ENCODE peak calls at places on chromosomes 5 and 9, in four cellular contexts. M is GM12878, Y is WTC11, S is K562. D is an unnamed sample.

GRCh38 chr5:113036321-113036720 is 59.7 kb downstream of the DCP2 start:
- DNase-seq in M (no peak), Y (no peak), S (no peak), D (no peak)

GRCh38 chr5:126274396-126274795 is 148.8 kb upstream of the GRAMD2B start:
- DNase-seq in M (no peak), Y (no peak), S (no peak), D (no peak)

GRCh38 chr5:104472811-104473210 is 910.2 kb upstream of the NUDT12 start:
- DNase-seq in M (no peak), Y (no peak), S (no peak), D (no peak)

GRCh38 chr9:71587576-71588362 is 180.5 kb downstream of the CEMIP2 start:
- DNase-seq in M (no peak), Y (no peak), S (no peak), D (no peak)

GRCh38 chr5:141172381-141173204 is at the start of gene PCDHB7:
- DNase-seq in M (no peak), Y (peak), S (peak), D (peak)

GRCh38 chr5:154394328-154394727 is 51.5 kb upstream of the SAP30L start:
- DNase-seq in M (no peak), Y (no peak), S (no peak), D (no peak)

GRCh38 chr5:149005077-149005892 is 57.6 kb downstream of the SH3TC2 start:
- DNase-seq in M (no peak), Y (no peak), S (no peak), D (no peak)

GRCh38 chr5:76493190-76493837 is 90.2 kb downstream of the IQGAP2 start:
- DNase-seq in M (no peak), Y (no peak), S (no peak), D (peak)

GRCh38 chr9:78904686-78905085 is 607.8 kb downstream of the PSAT1 start:
- DNase-seq in M (no peak), Y (no peak), S (no peak), D (no peak)

GRCh38 chr5:33936381-33937016 is at the start of gene RXFP3:
- DNase-seq in M (no peak), Y (no peak), S (no peak), D (no peak)

GRCh38 chr5:86974910-86975309 is 292.8 kb upstream of the RASA1 start:
- DNase-seq in M (no peak), Y (no peak), S (no peak), D (no peak)

GRCh38 chr9:89430995-89431394 is 66.9 kb downstream of the SEMA4D start:
- DNase-seq in M (no peak), Y (no peak), S (no peak), D (no peak)

GRCh38 chr9:73613092-73613701 is 461.5 kb downstream of the ANXA1 start:
- DNase-seq in M (no peak), Y (no peak), S (no peak), D (no peak)

GRCh38 chr5:88825782-88826110 is 57.2 kb downstream of the MEF2C start:
- DNase-seq in M (no peak), Y (no peak), S (no peak), D (no peak)

GRCh38 chr9:5510360-5510931 is at the start of gene PDCD1LG2:
- DNase-seq in M (peak), Y (no peak), S (no peak), D (no peak)

DNA sequence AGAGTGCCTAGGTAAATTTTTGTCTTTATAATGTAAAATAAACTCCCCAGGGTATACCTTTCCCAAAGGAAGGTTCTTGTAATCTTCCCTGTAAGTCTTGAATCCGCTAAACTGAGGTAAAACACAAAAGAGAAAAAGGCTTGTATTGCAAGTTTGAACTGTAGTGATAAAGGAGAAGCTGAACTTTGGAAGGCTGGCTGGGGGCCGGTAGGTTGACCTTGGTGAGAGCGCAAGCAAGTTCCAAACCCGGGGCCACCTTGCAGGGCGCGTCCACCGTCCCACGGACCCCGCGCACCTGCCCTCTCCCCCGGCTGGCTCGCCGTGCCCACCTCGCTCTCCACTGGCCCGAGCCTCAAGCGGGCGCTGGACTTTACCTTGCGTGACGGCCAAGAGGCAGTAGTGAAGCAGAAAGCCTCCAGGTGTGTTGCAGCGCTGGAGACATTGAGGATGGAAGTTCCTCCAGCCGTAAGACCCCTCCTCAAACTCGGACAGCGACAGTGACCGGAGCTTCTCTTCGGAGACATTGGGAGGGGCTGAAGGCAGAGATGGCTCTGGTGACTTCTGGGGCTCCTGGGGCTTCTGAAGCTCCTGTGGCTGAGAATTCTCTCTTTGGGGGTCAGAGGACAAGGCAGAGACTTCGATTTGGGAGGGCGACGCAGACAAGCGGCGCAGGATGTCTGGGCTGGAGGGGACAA is 403 bp downstream of the SLCO4C1 start:
- DNase-seq in M (no peak), Y (peak), S (no peak), D (no peak)
- TF ChIP-seq ETV6 in M (no peak), Y (no peak), S (no peak), D (no peak)

GRCh38 chr9:134346840-134347239 is 20.6 kb downstream of the RXRA start:
- DNase-seq in M (no peak), Y (no peak), S (no peak), D (no peak)
- TF ChIP-seq USF2 in M (no peak), Y (no peak), S (no peak), D (no peak)

GRCh38 chr9:95645992-95646391 is 129.2 kb upstream of the PTCH1 start:
- DNase-seq in M (no peak), Y (no peak), S (no peak), D (no peak)
- TF ChIP-seq ETV6 in M (no peak), Y (no peak), S (no peak), D (no peak)

DNA sequence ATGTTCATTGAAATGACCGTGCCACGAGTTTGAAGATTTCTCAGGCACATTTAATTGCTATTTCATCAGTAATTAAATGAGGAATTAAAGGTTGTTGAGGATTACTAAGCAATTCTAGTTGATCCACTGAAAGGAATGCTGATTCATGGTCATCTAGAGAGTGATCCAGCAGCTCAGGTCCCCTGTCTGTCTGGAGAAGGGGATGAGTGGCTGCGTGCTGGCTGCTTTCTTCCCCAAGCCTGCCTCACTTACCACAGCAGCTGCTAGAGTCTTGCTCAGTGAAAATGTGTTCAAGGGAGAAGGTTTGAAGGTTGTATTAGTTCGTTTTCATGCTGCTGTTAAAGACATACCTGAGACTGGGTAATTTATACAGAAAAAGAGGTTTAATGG is 7.8 kb upstream of the TGFBI start:
- DNase-seq in M (no peak), Y (no peak), S (peak), D (no peak)
- TF ChIP-seq USF2 in M (no peak), Y (no peak), S (no peak), D (no peak)